ENCODE peak calls at places on chromosomes 1 and 21, in six cellular contexts. T is DND-41; C is right lobe of liver; X is lung; Z is esophagus squamous epithelium; J is CD8-positive, alpha-beta T cell. A is an unnamed sample. For H3K4me1, the result is how much of the 10 kb centered on the place peaks cover.

GRCh38 chr21:40015818-40016217 is 148.6 kb downstream of the PCP4 start:
- DNase-seq in C (no peak), Z (no peak), T (no peak), X (no peak), J (no peak), A (no peak)

GRCh38 chr1:150259758-150260669 is 2.4 kb downstream of the CA14 start:
- DNase-seq in J (no peak), X (peak), T (no peak), Z (no peak), C (peak), A (peak)

GRCh38 chr1:24149854-24150227 is 6.9 kb upstream of the IL22RA1 start:
- DNase-seq in Z (no peak), X (no peak), T (no peak), C (no peak), J (peak), A (peak)

GRCh38 chr1:180282401-180282800 is 52.3 kb downstream of the LHX4 start:
- DNase-seq in C (no peak), Z (no peak), X (no peak), J (no peak), T (no peak), A (no peak)

GRCh38 chr1:6343506-6344405 is 49.8 kb downstream of the ACOT7 start:
- DNase-seq in X (peak), T (peak), C (peak), Z (no peak), J (peak), A (peak)

GRCh38 chr1:237181731-237182317 is 139.8 kb downstream of the RYR2 start:
- DNase-seq in J (no peak), X (no peak), T (no peak), C (no peak), Z (no peak), A (peak)

GRCh38 chr1:196306421-196306820 is 301.8 kb downstream of the KCNT2 start:
- DNase-seq in Z (no peak), T (no peak), X (no peak), C (no peak), J (no peak), A (no peak)

GRCh38 chr1:100265562-100265930 is 470 bp upstream of the RTCA start:
- DNase-seq in T (no peak), J (no peak), Z (no peak), X (no peak), C (no peak), A (peak)

GRCh38 chr1:30955448-30956015 is 47.0 kb upstream of the SDC3 start:
- DNase-seq in T (no peak), X (no peak), C (no peak), Z (no peak), J (no peak), A (no peak)

GRCh38 chr1:6209661-6210605 is 4.0 kb downstream of the RNF207 start:
- DNase-seq in Z (no peak), J (peak), C (no peak), X (no peak), T (peak), A (no peak)

GRCh38 chr1:96559707-96560588 is 161.6 kb upstream of the PTBP2 start:
- DNase-seq in T (no peak), C (peak), Z (no peak), X (no peak), J (no peak), A (peak)

GRCh38 chr1:30748699-30749401 is 8.7 kb downstream of the LAPTM5 start:
- DNase-seq in X (no peak), J (no peak), T (no peak), Z (no peak), C (no peak), A (no peak)

GRCh38 chr1:153525088-153525713 is 10.6 kb downstream of the S100A6 start:
- DNase-seq in X (no peak), J (no peak), T (no peak), Z (no peak), C (no peak), A (no peak)

GRCh38 chr1:156869455-156869854 is 8.8 kb downstream of the NTRK1 start:
- DNase-seq in T (no peak), X (no peak), C (no peak), Z (no peak), J (no peak), A (no peak)

GRCh38 chr1:47436979-47437517 is 796 bp upstream of the FOXD2 start:
- DNase-seq in Z (no peak), X (no peak), T (no peak), J (peak), C (no peak), A (no peak)

GRCh38 chr21:32387151-32387550 is 5.7 kb downstream of the URB1 start:
- DNase-seq in J (no peak), T (no peak), C (no peak), X (no peak), Z (no peak), A (no peak)

GRCh38 chr1:39936724-39937491 is 18.0 kb upstream of the MFSD2A start:
- DNase-seq in T (no peak), J (no peak), Z (no peak), C (peak), X (no peak), A (peak)

GRCh38 chr1:4272568-4272967 is 372.5 kb upstream of the C1orf174 start:
- DNase-seq in T (no peak), J (no peak), X (no peak), Z (no peak), C (no peak), A (no peak)

GRCh38 chr1:233090706-233091494 is 140.5 kb downstream of the NTPCR start:
- DNase-seq in T (no peak), C (no peak), J (no peak), X (no peak), Z (no peak), A (no peak)

GRCh38 chr1:8211620-8212442 is 106.1 kb upstream of the SLC45A1 start:
- DNase-seq in Z (no peak), X (peak), T (peak), C (no peak), J (no peak), A (no peak)

GRCh38 chr1:93437976-93438605 is 9.8 kb upstream of the FNBP1L start:
- DNase-seq in X (no peak), J (no peak), T (no peak), Z (no peak), C (no peak), A (no peak)

GRCh38 chr1:55259906-55260608 is 44.9 kb upstream of the USP24 start:
- DNase-seq in T (no peak), X (no peak), J (no peak), C (no peak), Z (no peak), A (no peak)

GRCh38 chr1:61270761-61271411 is 188.5 kb downstream of the NFIA start:
- DNase-seq in C (no peak), X (no peak), T (no peak), Z (no peak), J (no peak), A (no peak)

GRCh38 chr1:208997726-208998312 is 585.7 kb upstream of the CAMK1G start:
- DNase-seq in J (no peak), T (no peak), Z (no peak), X (no peak), C (no peak), A (no peak)

GRCh38 chr1:100959502-100960060 is 63.7 kb downstream of the SLC30A7 start:
- DNase-seq in T (no peak), X (no peak), Z (no peak), C (no peak), J (no peak), A (no peak)

GRCh38 chr1:239174880-239175279 is 211.5 kb upstream of the CHRM3 start:
- DNase-seq in J (no peak), X (no peak), T (no peak), Z (no peak), C (no peak), A (no peak)

GRCh38 chr1:13967707-13968106 is 267.7 kb downstream of the PRDM2 start:
- DNase-seq in J (no peak), X (no peak), T (no peak), Z (no peak), C (no peak), A (no peak)

GRCh38 chr1:54922921-54923421 is 36.0 kb upstream of the DHCR24 start:
- DNase-seq in Z (no peak), J (no peak), X (no peak), T (no peak), C (peak), A (peak)

GRCh38 chr1:23007106-23007505 is 8.5 kb downstream of the TEX46 start:
- DNase-seq in Z (no peak), T (no peak), X (no peak), C (no peak), J (no peak), A (no peak)

GRCh38 chr1:101055623-101056022 is 30.0 kb upstream of the DPH5 start:
- DNase-seq in C (no peak), J (no peak), T (no peak), Z (no peak), X (no peak), A (no peak)

GRCh38 chr1:219961684-219962083 is 33.3 kb upstream of the SLC30A10 start:
- DNase-seq in J (no peak), X (no peak), T (no peak), C (no peak), Z (no peak), A (no peak)

GRCh38 chr1:94027735-94028515 is 93.0 kb downstream of the ABCA4 start:
- DNase-seq in T (no peak), Z (no peak), C (no peak), J (no peak), X (no peak), A (no peak)

GRCh38 chr1:156591181-156591431 is 470 bp upstream of the NAXE start:
- DNase-seq in C (no peak), Z (no peak), X (no peak), J (no peak), T (no peak), A (no peak)

GRCh38 chr21:44958471-44959191 is 18.8 kb downstream of the SLX9 start:
- DNase-seq in Z (no peak), T (no peak), J (no peak), C (peak), X (no peak), A (peak)

GRCh38 chr1:89088597-89088996 is 23.6 kb upstream of the GBP1 start:
- DNase-seq in J (no peak), Z (no peak), X (no peak), C (no peak), T (no peak), A (no peak)

GRCh38 chr1:243287652-243288051 is 31.8 kb downstream of the SDCCAG8 start:
- DNase-seq in J (no peak), T (no peak), X (no peak), Z (no peak), C (no peak), A (no peak)

GRCh38 chr21:27564684-27565280 is 597.9 kb upstream of the ADAMTS5 start:
- DNase-seq in Z (no peak), C (peak), X (no peak), T (peak), J (no peak), A (peak)

GRCh38 chr1:37634554-37635308 is at the start of gene RSPO1:
- DNase-seq in X (no peak), T (no peak), C (no peak), Z (no peak), J (no peak), A (no peak)

GRCh38 chr1:84294751-84295150 is 6.8 kb upstream of the SAMD13 start:
- DNase-seq in Z (no peak), C (no peak), T (no peak), J (no peak), X (no peak), A (no peak)
- H3K4me3 ChIP-seq in Z (no peak), C (no peak), T (no peak), J (no peak), X (no peak), A (no peak)

GRCh38 chr1:56540467-56540866 is 38.9 kb downstream of the PLPP3 start:
- DNase-seq in Z (no peak), J (no peak), X (no peak), T (no peak), C (no peak), A (no peak)
- H3K4me1 ChIP-seq in Z (half or more), J (under half), X (half or more), T (under half), C (under half), A (half or more)

GRCh38 chr1:203839081-203839480 is 22.3 kb upstream of the SNRPE start:
- DNase-seq in Z (no peak), X (no peak), J (no peak), C (no peak), T (no peak), A (no peak)

GRCh38 chr1:203840208-203840808 is 21.1 kb upstream of the SNRPE start:
- DNase-seq in X (no peak), T (no peak), J (no peak), C (no peak), Z (no peak), A (no peak)

GRCh38 chr1:203835476-203835875 is 25.9 kb upstream of the SNRPE start:
- DNase-seq in Z (no peak), J (no peak), T (no peak), C (no peak), X (no peak), A (no peak)
- TF ChIP-seq CTCF in Z (no peak), J (no peak), T (no peak), C (no peak), X (no peak), A (no peak)

GRCh38 chr1:66730462-66730861 is 21.8 kb upstream of the DYNLT5 start:
- DNase-seq in J (no peak), Z (no peak), C (no peak), X (no peak), T (no peak), A (no peak)

GRCh38 chr1:66729130-66729922 is 22.9 kb upstream of the DYNLT5 start:
- DNase-seq in T (peak), J (peak), C (no peak), X (no peak), Z (no peak), A (no peak)

GRCh38 chr1:66733348-66734017 is 18.8 kb upstream of the DYNLT5 start:
- DNase-seq in T (no peak), J (no peak), X (no peak), C (no peak), Z (no peak), A (no peak)

GRCh38 chr1:66732407-66733166 is 19.7 kb upstream of the DYNLT5 start:
- DNase-seq in T (no peak), C (no peak), Z (no peak), J (no peak), X (no peak), A (no peak)

GRCh38 chr1:66731462-66731861 is 20.8 kb upstream of the DYNLT5 start:
- DNase-seq in J (no peak), Z (no peak), X (no peak), C (no peak), T (no peak), A (no peak)
- H3K4me3 ChIP-seq in J (no peak), Z (no peak), X (no peak), C (no peak), T (no peak), A (no peak)